ENCODE peak calls at places on chromosomes 12 and 14, in four cellular contexts. R is testis, B is thyroid gland, W is OCI-LY7. Q is an unnamed sample.

GRCh38 chr12:49946497-49946896 is 4.0 kb upstream of the AQP2 start:
- DNase-seq in R (no peak), W (no peak), B (no peak), Q (no peak)

GRCh38 chr12:58583541-58583940 is 336.8 kb downstream of the LRIG3 start:
- DNase-seq in B (no peak), R (no peak), W (no peak), Q (no peak)

GRCh38 chr14:105330491-105330895 is 15.9 kb downstream of the PACS2 start:
- DNase-seq in R (no peak), W (no peak), B (no peak), Q (no peak)

GRCh38 chr12:116604151-116604550 is 45.0 kb downstream of the MAP1LC3B2 start:
- DNase-seq in W (no peak), R (peak; percentile 66), B (no peak), Q (no peak)

GRCh38 chr14:51534623-51535022 is 117.1 kb upstream of the FRMD6 start:
- DNase-seq in W (no peak), R (no peak), B (peak; percentile 47), Q (no peak)

GRCh38 chr12:131210506-131211278 is 257.0 kb downstream of the ADGRD1 start:
- DNase-seq in R (no peak), B (no peak), W (no peak), Q (no peak)

GRCh38 chr12:46578190-46578982 is 205.8 kb upstream of the SLC38A2 start:
- DNase-seq in W (no peak), B (no peak), R (no peak), Q (no peak)

GRCh38 chr14:24204163-24205146 is 1.0 kb upstream of the TSSK4 start:
- DNase-seq in R (no peak), B (no peak), W (no peak), Q (no peak)

GRCh38 chr12:6355491-6356373 is 13.9 kb upstream of the TNFRSF1A start:
- DNase-seq in R (no peak), B (no peak), W (peak; percentile 81), Q (no peak)

GRCh38 chr12:97640826-97641225 is 178.2 kb downstream of the RMST start:
- DNase-seq in B (no peak), W (no peak), R (no peak), Q (no peak)

GRCh38 chr14:91376547-91377477 is 40.8 kb downstream of the CCDC88C start:
- DNase-seq in W (peak; percentile 53), B (no peak), R (no peak), Q (no peak)

GRCh38 chr12:7160183-7160582 is 29.3 kb upstream of the PEX5 start:
- DNase-seq in B (no peak), W (no peak), R (no peak), Q (no peak)

GRCh38 chr12:76299536-76300296 is 48.5 kb downstream of the BBS10 start:
- DNase-seq in W (no peak), R (no peak), B (no peak), Q (no peak)

GRCh38 chr12:49582840-49583239 is 14.9 kb upstream of the MCRS1 start:
- DNase-seq in W (no peak), B (peak; percentile 48), R (peak; percentile 45), Q (no peak)

GRCh38 chr12:64404470-64405446 is 566 bp downstream of the XPOT start:
- DNase-seq in B (peak; percentile 55), W (peak; percentile 82), R (peak; percentile 61), Q (no peak)

GRCh38 chr12:110917467-110917866 is 2.9 kb downstream of the MYL2 start:
- DNase-seq in W (no peak), R (no peak), B (no peak), Q (no peak)

GRCh38 chr12:42023733-42024494 is 120.8 kb downstream of the GXYLT1 start:
- DNase-seq in R (peak; percentile 86), W (peak; percentile 88), B (peak; percentile 66), Q (peak; percentile 36)

GRCh38 chr12:62588916-62589315 is 122.3 kb downstream of the MON2 start:
- DNase-seq in W (no peak), R (no peak), B (no peak), Q (no peak)

GRCh38 chr14:95509512-95509911 is 6.9 kb downstream of the SYNE3 start:
- DNase-seq in B (no peak), W (no peak), R (no peak), Q (no peak)

GRCh38 chr12:51639361-51639760 is 48.3 kb downstream of the SCN8A start:
- DNase-seq in B (no peak), R (no peak), W (no peak), Q (no peak)

GRCh38 chr12:96257550-96258392 is 63.6 kb downstream of the ELK3 start:
- DNase-seq in W (peak; percentile 7), B (no peak), R (no peak), Q (no peak)

GRCh38 chr12:128644664-128645296 is 179.0 kb downstream of the SLC15A4 start:
- DNase-seq in W (peak; percentile 60), R (peak; percentile 77), B (no peak), Q (no peak)

GRCh38 chr14:68214431-68214830 is 394.9 kb downstream of the RAD51B start:
- DNase-seq in W (no peak), B (no peak), R (peak; percentile 38), Q (no peak)

GRCh38 chr12:131287015-131287937 is 333.6 kb downstream of the ADGRD1 start:
- DNase-seq in B (no peak), W (no peak), R (peak; percentile 9), Q (no peak)

GRCh38 chr14:75643985-75644384 is 16.7 kb downstream of the ERG28 start:
- DNase-seq in W (no peak), B (no peak), R (no peak), Q (no peak)

GRCh38 chr14:75648066-75648838 is 12.4 kb downstream of the ERG28 start:
- DNase-seq in W (no peak), R (peak; percentile 85), B (peak; percentile 90), Q (no peak)

GRCh38 chr14:75647650-75648049 is 13.0 kb downstream of the ERG28 start:
- DNase-seq in W (no peak), R (no peak), B (peak; percentile 64), Q (no peak)

GRCh38 chr14:75646762-75647161 is 13.9 kb downstream of the ERG28 start:
- DNase-seq in R (no peak), W (no peak), B (peak; percentile 40), Q (no peak)

GRCh38 chr14:75645051-75645450 is 15.6 kb downstream of the ERG28 start:
- DNase-seq in R (no peak), W (no peak), B (no peak), Q (no peak)
- H3K4me1 ChIP-seq in R (peaks cover 15% of the 10 kb centered on the region), W (no peaks in the 10 kb centered on the region), B (peaks cover 35% of the 10 kb centered on the region), Q (no peaks in the 10 kb centered on the region)

DNA sequence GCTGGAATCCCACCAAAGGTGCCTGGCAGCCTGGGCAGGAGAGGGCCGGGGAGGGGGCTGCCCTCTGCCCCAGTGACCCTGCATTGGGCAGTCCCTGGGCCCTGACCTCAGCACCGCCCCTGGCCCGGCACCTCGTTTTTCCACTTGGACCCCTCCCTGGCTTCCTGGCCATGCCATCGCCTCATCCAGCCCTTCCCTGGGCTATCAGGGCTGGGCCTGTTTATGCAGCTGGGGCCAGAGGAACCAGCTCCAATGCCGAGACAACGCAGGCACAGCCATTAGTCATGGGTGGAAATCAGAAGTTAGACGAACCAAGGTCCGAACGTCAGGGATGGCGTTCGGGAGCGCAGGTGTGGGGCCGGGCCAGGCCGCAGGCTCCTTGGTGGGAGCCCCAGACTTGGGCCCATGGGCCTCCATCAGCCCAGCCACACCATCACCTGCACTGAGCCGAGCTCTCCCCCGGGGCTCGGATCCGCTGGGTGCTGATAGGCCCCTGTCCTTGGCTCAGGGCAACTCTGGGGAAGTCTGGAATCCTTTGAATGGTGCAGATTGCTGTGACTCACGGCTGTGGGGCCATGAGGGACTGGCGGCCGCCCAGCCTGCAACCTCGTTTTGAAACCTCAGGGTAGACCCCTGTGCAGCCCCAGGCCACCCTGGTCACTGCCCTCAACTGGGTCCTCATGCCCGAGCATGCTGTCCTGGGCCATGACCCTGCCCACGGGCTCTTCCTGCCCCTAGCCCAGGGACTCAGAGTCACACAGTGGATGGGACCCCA is 169.4 kb downstream of the KIF26A start:
- DNase-seq in B (no peak), W (no peak), R (no peak), Q (no peak)
- H3K36me3 ChIP-seq in B (no peaks in the 10 kb centered on the region), W (no peaks in the 10 kb centered on the region), R (no peaks in the 10 kb centered on the region), Q (no peaks in the 10 kb centered on the region)

GRCh38 chr12:1581973-1582708 is 12.2 kb downstream of the FBXL14 start:
- DNase-seq in W (no peak), R (no peak), B (no peak), Q (no peak)
- H3K4me1 ChIP-seq in W (peaks cover 28% of the 10 kb centered on the region), R (peaks cover 10% of the 10 kb centered on the region), B (no peaks in the 10 kb centered on the region), Q (peaks cover 7% of the 10 kb centered on the region)

GRCh38 chr14:99506269-99506668 is 25.1 kb downstream of the CCNK start:
- DNase-seq in R (no peak), W (no peak), B (no peak), Q (no peak)

GRCh38 chr14:99509871-99510555 is 28.8 kb downstream of the CCNK start:
- DNase-seq in R (no peak), B (no peak), W (no peak), Q (no peak)

GRCh38 chr14:99510556-99511139 is 29.4 kb downstream of the CCNK start:
- DNase-seq in W (no peak), R (no peak), B (no peak), Q (no peak)

GRCh38 chr14:99508896-99509629 is 27.9 kb downstream of the CCNK start:
- DNase-seq in W (no peak), B (no peak), R (no peak), Q (no peak)

GRCh38 chr14:99507860-99508640 is 26.8 kb downstream of the CCNK start:
- DNase-seq in B (no peak), W (no peak), R (no peak), Q (no peak)
- H3K36me3 ChIP-seq in B (peaks cover 76% of the 10 kb centered on the region), W (peaks cover 81% of the 10 kb centered on the region), R (no peaks in the 10 kb centered on the region), Q (peaks cover 77% of the 10 kb centered on the region)

DNA sequence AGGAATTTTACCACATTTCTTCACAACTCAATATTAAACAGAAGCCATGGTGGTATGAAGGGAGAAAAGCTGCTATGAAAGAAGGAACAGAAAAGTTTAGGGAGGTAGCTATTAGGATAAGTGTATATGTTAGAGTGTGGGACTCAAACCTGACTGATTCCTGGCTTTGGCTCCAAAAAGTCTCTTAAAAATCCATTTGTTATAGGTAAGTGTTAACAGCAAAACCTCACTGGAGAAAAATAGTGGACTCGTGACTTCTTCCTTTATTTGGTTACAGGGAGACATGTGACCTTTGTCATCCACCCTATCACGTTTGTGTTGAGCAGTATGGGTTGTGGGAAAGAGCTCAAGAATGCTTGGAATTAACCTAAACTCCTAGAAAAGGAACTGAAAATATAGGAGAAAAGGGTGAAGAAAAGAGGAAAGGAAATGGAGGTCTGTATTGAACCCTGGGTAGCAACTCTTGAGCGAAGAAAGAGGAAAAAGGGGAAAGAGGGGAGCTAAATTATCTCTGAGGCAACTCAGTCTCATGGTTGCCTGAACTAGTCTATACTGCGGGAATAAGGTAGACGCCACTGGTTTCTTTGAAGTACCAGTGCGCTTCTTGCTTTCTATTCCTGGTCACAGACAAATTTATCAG is 3.6 kb upstream of the EID3 start:
- DNase-seq in R (no peak), W (no peak), B (no peak), Q (no peak)
- H3K4me1 ChIP-seq in R (peaks cover 14% of the 10 kb centered on the region), W (peaks cover 21% of the 10 kb centered on the region), B (peaks cover 23% of the 10 kb centered on the region), Q (peaks cover 23% of the 10 kb centered on the region)